ENCODE peak calls at places on chromosomes 12 and 14, in eight cellular contexts. U is memory B cell; X is DMS79; P is activated CD4-positive, alpha-beta T cell treated with anti-CD3 and anti-CD28 coated beads, Interleukin-2, amount 50 U/mL, for 1 hour; W is astrocyte; O is fibroblast of pulmonary artery; Y is MG63; S is NCI-H1105. F is an unnamed sample.
A peak's percentile ranks its signal among the peaks of the same experiment; 100 is the strongest.

GRCh38 chr12:111636209-111636928 is 37.3 kb upstream of the ATXN2 start:
- DNase-seq in U (no peak), X (no peak), P (no peak), W (peak; percentile 76), O (peak; percentile 79), Y (no peak), S (no peak), F (no peak)

GRCh38 chr14:103483600-103483999 is 39.0 kb downstream of the CKB start:
- DNase-seq in U (no peak), X (no peak), P (no peak), W (peak; percentile 92), O (peak; percentile 68), Y (peak; percentile 74), S (peak; percentile 1), F (no peak)

GRCh38 chr14:72554401-72554800 is 339.5 kb downstream of the DPF3 start:
- DNase-seq in U (no peak), X (no peak), P (no peak), W (no peak), O (no peak), Y (no peak), S (no peak), F (no peak)

GRCh38 chr12:6823161-6824084 is 1.8 kb downstream of the GPR162 start:
- DNase-seq in U (no peak), X (no peak), P (no peak), W (no peak), O (no peak), Y (no peak), S (no peak), F (no peak)

GRCh38 chr14:103311171-103311997 is 22.7 kb upstream of the EIF5 start:
- DNase-seq in U (no peak), X (no peak), P (no peak), W (no peak), O (no peak), Y (no peak), S (no peak), F (no peak)

GRCh38 chr12:80576641-80577418 is 130.6 kb upstream of the MYF6 start:
- DNase-seq in U (no peak), X (no peak), P (no peak), W (peak; percentile 70), O (no peak), Y (no peak), S (no peak), F (no peak)

GRCh38 chr14:72318648-72319047 is 386.4 kb downstream of the RGS6 start:
- DNase-seq in U (no peak), X (no peak), P (no peak), W (no peak), O (no peak), Y (no peak), S (no peak), F (peak; percentile 44)

GRCh38 chr14:87888136-87888999 is 104.6 kb downstream of the GALC start:
- DNase-seq in U (no peak), X (no peak), P (no peak), W (no peak), O (peak; percentile 4), Y (no peak), S (no peak), F (no peak)

GRCh38 chr12:67710582-67710981 is 62.0 kb downstream of the DYRK2 start:
- DNase-seq in U (no peak), X (no peak), P (no peak), W (peak; percentile 22), O (no peak), Y (no peak), S (no peak), F (no peak)

GRCh38 chr14:30621354-30621953 is 665 bp upstream of the SCFD1 start:
- DNase-seq in U (no peak), X (no peak), P (no peak), W (no peak), O (peak; percentile 30), Y (no peak), S (no peak), F (no peak)

GRCh38 chr12:76688001-76688400 is 75.9 kb upstream of the ZDHHC17 start:
- DNase-seq in U (no peak), X (no peak), P (no peak), W (peak; percentile 49), O (no peak), Y (no peak), S (no peak), F (no peak)

GRCh38 chr12:119772431-119772830 is 104.5 kb downstream of the PRKAB1 start:
- DNase-seq in U (no peak), X (no peak), P (no peak), W (no peak), O (no peak), Y (no peak), S (no peak), F (no peak)

GRCh38 chr12:100793182-100793581 is 1.4 kb upstream of the ANO4 start:
- DNase-seq in U (no peak), X (no peak), P (no peak), W (peak; percentile 70), O (peak; percentile 50), Y (no peak), S (no peak), F (no peak)

GRCh38 chr12:13452955-13453570 is 256.5 kb downstream of the EMP1 start:
- DNase-seq in U (no peak), X (peak; percentile 68), P (no peak), W (no peak), O (no peak), Y (no peak), S (no peak), F (no peak)

GRCh38 chr12:93741741-93742085 is 64.5 kb downstream of the CRADD start:
- DNase-seq in U (no peak), X (peak; percentile 51), P (peak; percentile 5), W (no peak), O (no peak), Y (peak; percentile 28), S (no peak), F (no peak)

GRCh38 chr12:34396861-34397590 is 374.7 kb downstream of the ALG10 start:
- DNase-seq in U (peak; percentile 7), X (no peak), P (no peak), W (no peak), O (no peak), Y (no peak), S (no peak), F (no peak)

GRCh38 chr14:90641111-90642010 is 174.9 kb downstream of the TTC7B start:
- DNase-seq in U (no peak), X (no peak), P (no peak), W (no peak), O (no peak), Y (no peak), S (no peak), F (no peak)

GRCh38 chr12:131007031-131007793 is 53.5 kb downstream of the ADGRD1 start:
- DNase-seq in U (no peak), X (no peak), P (no peak), W (no peak), O (no peak), Y (peak; percentile 67), S (no peak), F (no peak)